ENCODE peak calls at places on chromosomes 3 and 15, in six cellular contexts. L is left ventricle myocardium inferior, B is mucosa of gallbladder, H is H9, N is osteoblast, E is endothelial cell of umbilical vein. T is an unnamed sample.

GRCh38 chr3:154243353-154243752 is 80.9 kb downstream of the DHX36 start:
- DNase-seq in N (peak), E (peak), L (no peak), H (no peak), B (no peak), T (no peak)

GRCh38 chr3:177676947-177677587 is 479.8 kb upstream of the TBL1XR1 start:
- DNase-seq in L (no peak), B (no peak), H (no peak), E (no peak), N (no peak), T (no peak)

GRCh38 chr3:137071104-137071503 is 113.3 kb downstream of the IL20RB start:
- DNase-seq in H (no peak), L (no peak), E (no peak), N (no peak), B (peak), T (no peak)

GRCh38 chr15:34726407-34727100 is 28.2 kb downstream of the GJD2 start:
- DNase-seq in B (no peak), N (no peak), E (no peak), H (no peak), L (no peak), T (no peak)

GRCh38 chr3:195908439-195909293 is at the start of gene TNK2:
- DNase-seq in B (no peak), E (no peak), H (peak), L (no peak), N (peak), T (peak)

GRCh38 chr15:59436774-59437472 is 1.1 kb upstream of the FAM81A start:
- DNase-seq in L (no peak), N (peak), E (peak), H (no peak), B (no peak), T (no peak)

GRCh38 chr3:46982581-46982980 is 3.1 kb downstream of the NBEAL2 start:
- DNase-seq in E (no peak), B (no peak), N (peak), L (peak), H (no peak), T (no peak)

GRCh38 chr3:32484437-32484836 is 18.2 kb downstream of the CMTM6 start:
- DNase-seq in E (no peak), L (no peak), H (no peak), N (no peak), B (no peak), T (no peak)